ENCODE peak calls at places on chromosomes 2 and 18, in five cellular contexts. Y is PC-9, P is adrenal gland, D is gastrocnemius medialis, J is brain microvascular endothelial cell. T is an unnamed sample.

GRCh38 chr2:218959141-218959731 is at the start of gene CDK5R2:
- DNase-seq in Y (no peak), P (peak; percentile 73), D (peak; percentile 30), J (peak; percentile 67), T (peak; percentile 80)

GRCh38 chr2:118224144-118224887 is 136.0 kb downstream of the INSIG2 start:
- DNase-seq in Y (no peak), P (no peak), D (no peak), J (no peak), T (no peak)

GRCh38 chr18:52045946-52046345 is 294.1 kb upstream of the DCC start:
- DNase-seq in Y (no peak), P (no peak), D (no peak), J (no peak), T (no peak)

GRCh38 chr2:32801741-32802140 is 145.0 kb upstream of the LTBP1 start:
- DNase-seq in Y (no peak), P (no peak), D (no peak), J (no peak), T (no peak)

GRCh38 chr2:23669413-23670244 is 257.3 kb downstream of the ATAD2B start:
- DNase-seq in Y (no peak), P (peak; percentile 53), D (no peak), J (no peak), T (no peak)

GRCh38 chr2:129883121-129883520 is 96.3 kb upstream of the RAB6C start:
- DNase-seq in Y (no peak), P (no peak), D (no peak), J (no peak), T (no peak)

GRCh38 chr2:132392211-132392610 is 24.4 kb upstream of the GPR39 start:
- DNase-seq in Y (no peak), P (no peak), D (no peak), J (no peak), T (no peak)

GRCh38 chr2:28544405-28544914 is 48.6 kb downstream of the PLB1 start:
- DNase-seq in Y (peak; percentile 63), P (peak; percentile 90), D (no peak), J (peak; percentile 49), T (no peak)

GRCh38 chr2:18009891-18010290 is 131.4 kb downstream of the KCNS3 start:
- DNase-seq in Y (no peak), P (no peak), D (no peak), J (no peak), T (no peak)

GRCh38 chr18:60038731-60039130 is 138.9 kb downstream of the PMAIP1 start:
- DNase-seq in Y (no peak), P (no peak), D (no peak), J (no peak), T (no peak)

GRCh38 chr2:230254152-230254881 is 28.8 kb downstream of the SP140 start:
- DNase-seq in Y (no peak), P (no peak), D (no peak), J (no peak), T (no peak)

GRCh38 chr2:128500136-128500800 is 181.6 kb upstream of the HS6ST1 start:
- DNase-seq in Y (no peak), P (no peak), D (no peak), J (no peak), T (peak; percentile 77)

DNA sequence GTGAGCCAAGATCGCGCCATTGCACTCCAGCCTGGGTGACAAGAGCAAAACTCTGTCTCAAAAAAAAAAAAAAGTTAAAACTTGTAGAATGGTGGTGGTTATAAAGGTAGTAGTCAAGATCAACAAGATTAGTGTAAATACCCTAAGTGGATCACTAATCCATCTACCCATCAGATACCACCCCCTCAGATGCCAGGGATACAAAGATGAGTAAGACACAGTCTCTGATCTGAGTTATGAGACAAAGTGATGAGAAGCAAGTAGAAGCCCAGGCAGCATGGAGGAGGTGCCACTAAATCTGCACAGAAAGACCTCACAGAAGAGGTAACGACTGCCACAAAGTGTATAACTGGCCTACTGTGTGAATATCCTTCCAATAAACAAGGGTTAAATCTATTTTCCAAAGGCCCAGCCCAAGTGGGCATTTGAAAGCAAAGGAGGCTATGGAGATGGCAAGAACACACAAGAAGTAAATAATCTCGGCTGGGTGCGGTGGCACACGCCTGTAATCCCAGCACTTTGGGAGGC is 20.2 kb downstream of the NFE2L2 start:
- DNase-seq in Y (no peak), P (no peak), D (no peak), J (no peak), T (peak; percentile 86)
- H3K27ac ChIP-seq in Y (peak overlapping the region; percentile 97), P (peak overlapping the region; percentile 24), D (peak overlapping the region; percentile 91), J (peak overlapping the region; percentile 92), T (peak overlapping the region; percentile 94)

GRCh38 chr2:7011376-7012083 is 94.3 kb downstream of the RNF144A start:
- DNase-seq in Y (no peak), P (peak; percentile 74), D (no peak), J (peak; percentile 95), T (no peak)

GRCh38 chr2:7010376-7010775 is 93.2 kb downstream of the RNF144A start:
- DNase-seq in Y (no peak), P (peak; percentile 80), D (peak; percentile 33), J (peak; percentile 74), T (no peak)

GRCh38 chr2:7007488-7007845 is 90.3 kb downstream of the RNF144A start:
- DNase-seq in Y (no peak), P (no peak), D (no peak), J (no peak), T (no peak)

GRCh38 chr2:7007846-7008741 is 90.9 kb downstream of the RNF144A start:
- DNase-seq in Y (no peak), P (peak; percentile 99), D (peak; percentile 93), J (peak; percentile 93), T (peak; percentile 76)

GRCh38 chr2:7009207-7009911 is 92.1 kb downstream of the RNF144A start:
- DNase-seq in Y (no peak), P (no peak), D (no peak), J (no peak), T (no peak)
- H3K27ac ChIP-seq in Y (no peak overlapping the region), P (peak overlapping the region; percentile 55), D (peak overlapping the region; percentile 77), J (peak overlapping the region; percentile 89), T (no peak overlapping the region)

GRCh38 chr18:65752625-65753325 is 2.0 kb downstream of the CDH7 start:
- DNase-seq in Y (no peak), P (no peak), D (no peak), J (no peak), T (no peak)
- H3K27ac ChIP-seq in Y (no peak overlapping the region), P (no peak overlapping the region), D (no peak overlapping the region), J (no peak overlapping the region), T (no peak overlapping the region)

GRCh38 chr2:1800716-1801388 is 56.5 kb upstream of the PXDN start:
- DNase-seq in Y (no peak), P (no peak), D (no peak), J (no peak), T (no peak)
- H3K27ac ChIP-seq in Y (no peak overlapping the region), P (no peak overlapping the region), D (no peak overlapping the region), J (no peak overlapping the region), T (no peak overlapping the region)

DNA sequence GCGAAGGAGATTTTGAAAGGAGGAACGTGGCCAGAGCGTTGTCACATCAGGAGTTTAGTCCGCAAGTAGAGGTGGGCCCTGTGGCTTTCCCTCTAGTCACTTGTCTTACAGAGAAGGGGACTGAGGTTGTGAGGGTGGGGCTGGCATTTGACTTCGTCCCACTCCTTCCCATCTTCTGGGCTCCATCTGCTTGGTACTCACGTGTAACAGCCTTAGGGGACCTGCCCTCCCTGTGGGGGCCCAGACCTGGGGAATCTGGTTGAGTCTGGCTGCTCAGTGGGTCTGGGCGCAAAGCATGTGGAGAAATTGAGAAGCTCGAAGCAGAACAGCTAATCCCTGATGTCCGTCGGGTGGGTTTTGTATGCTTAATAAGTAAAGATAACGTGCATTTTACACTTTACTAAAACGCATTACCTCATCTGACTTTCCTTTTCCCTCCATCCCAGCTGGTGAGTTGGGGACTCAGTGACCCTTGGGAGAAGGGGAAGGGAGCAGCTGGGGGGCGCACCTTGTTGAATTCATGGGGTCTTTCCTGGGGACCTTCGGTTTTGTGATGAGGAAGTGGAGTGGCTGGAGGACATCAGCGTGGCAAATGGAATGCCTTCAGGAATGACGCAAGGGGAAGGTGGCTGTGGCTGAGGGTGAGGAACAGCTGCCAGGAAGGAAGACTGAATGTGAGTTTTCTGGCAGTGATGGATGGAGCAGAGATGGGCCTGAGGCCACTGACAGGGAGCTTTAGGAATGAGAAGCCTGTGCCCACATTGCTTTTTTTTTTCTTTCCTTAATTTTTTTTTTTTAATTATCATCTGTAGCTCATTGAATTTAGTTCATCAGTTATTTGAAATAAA is 44.8 kb downstream of the ASAP2 start:
- DNase-seq in Y (peak; percentile 94), P (no peak), D (no peak), J (peak; percentile 42), T (no peak)
- H3K27ac ChIP-seq in Y (peak overlapping the region; percentile 67), P (no peak overlapping the region), D (peak overlapping the region; percentile 61), J (peak overlapping the region; percentile 51), T (peak overlapping the region; percentile 66)